ENCODE peak calls at places on chromosomes 3 and 15, in four cellular contexts. J is HepG2, N is K562, H is GM12878. I is an unnamed sample.

GRCh38 chr3:175410251-175410650 is 551.1 kb downstream of the NAALADL2 start:
- DNase-seq in J (no peak), N (no peak), H (no peak), I (no peak)

GRCh38 chr3:186319988-186320387 is 42.0 kb downstream of the DGKG start:
- DNase-seq in J (no peak), N (no peak), H (no peak), I (no peak)

GRCh38 chr3:30516238-30516637 is 90.2 kb upstream of the TGFBR2 start:
- DNase-seq in J (no peak), N (no peak), H (no peak), I (no peak)

GRCh38 chr3:66997560-66998074 is 490 bp upstream of the KBTBD8 start:
- DNase-seq in J (no peak), N (peak), H (no peak), I (no peak)

GRCh38 chr3:134333522-134334181 is 40.6 kb downstream of the AMOTL2 start:
- DNase-seq in J (peak), N (no peak), H (no peak), I (peak)

GRCh38 chr3:142332390-142332789 is 107.0 kb upstream of the GK5 start:
- DNase-seq in J (no peak), N (no peak), H (no peak), I (no peak)

GRCh38 chr3:143081844-143082778 is 37.5 kb upstream of the CHST2 start:
- DNase-seq in J (no peak), N (no peak), H (peak), I (no peak)

GRCh38 chr3:107117922-107118576 is 259.2 kb upstream of the CCDC54 start:
- DNase-seq in J (peak), N (peak), H (no peak), I (peak)

GRCh38 chr15:53036641-53037040 is 246.5 kb upstream of the ONECUT1 start:
- DNase-seq in J (no peak), N (no peak), H (no peak), I (no peak)

GRCh38 chr15:98855815-98856539 is 151.6 kb downstream of the PGPEP1L start:
- DNase-seq in J (no peak), N (no peak), H (no peak), I (no peak)

GRCh38 chr3:187519428-187519890 is 150.7 kb downstream of the SST start:
- DNase-seq in J (no peak), N (no peak), H (no peak), I (no peak)

GRCh38 chr3:19573644-19574043 is 360.4 kb downstream of the EFHB start:
- DNase-seq in J (no peak), N (no peak), H (no peak), I (no peak)

GRCh38 chr3:195212749-195213085 is 58.2 kb downstream of the XXYLT1 start:
- DNase-seq in J (no peak), N (no peak), H (no peak), I (no peak)

GRCh38 chr3:160707187-160707789 is 30.3 kb downstream of the ARL14 start:
- DNase-seq in J (peak), N (no peak), H (peak), I (peak)

GRCh38 chr3:63921741-63922482 is 9.7 kb upstream of the SCAANT1 start:
- DNase-seq in J (no peak), N (no peak), H (peak), I (no peak)

GRCh38 chr15:79132770-79133169 is 42.2 kb upstream of the RASGRF1 start:
- DNase-seq in J (no peak), N (no peak), H (no peak), I (no peak)

GRCh38 chr15:53759333-53759975 is at the start of gene WDR72:
- DNase-seq in J (no peak), N (peak), H (no peak), I (no peak)

GRCh38 chr15:25730918-25731317 is 132.2 kb downstream of the ATP10A start:
- DNase-seq in J (no peak), N (no peak), H (no peak), I (no peak)

GRCh38 chr3:40313975-40314860 is 4.7 kb downstream of the EIF1B start:
- DNase-seq in J (peak), N (no peak), H (no peak), I (no peak)

GRCh38 chr3:78140866-78141658 is 1101.2 kb downstream of the ROBO2 start:
- DNase-seq in J (no peak), N (no peak), H (no peak), I (no peak)

GRCh38 chr15:86502313-86502712 is 422.6 kb downstream of the AGBL1 start:
- DNase-seq in J (no peak), N (no peak), H (no peak), I (no peak)

GRCh38 chr15:51260262-51260661 is 78.1 kb downstream of the CYP19A1 start:
- DNase-seq in J (no peak), N (no peak), H (no peak), I (no peak)

GRCh38 chr3:187267306-187267705 is 24.2 kb downstream of the MASP1 start:
- DNase-seq in J (no peak), N (no peak), H (no peak), I (no peak)

GRCh38 chr3:45199837-45200648 is 26.0 kb downstream of the TMEM158 start:
- DNase-seq in J (peak), N (peak), H (no peak), I (no peak)

GRCh38 chr3:84960581-84960980 is 1.8 kb downstream of the CADM2 start:
- DNase-seq in J (no peak), N (no peak), H (no peak), I (no peak)

GRCh38 chr3:172140499-172141391 is 101.4 kb downstream of the FNDC3B start:
- DNase-seq in J (peak), N (no peak), H (no peak), I (peak)

GRCh38 chr3:148861277-148861869 is 3.7 kb upstream of the CPA3 start:
- DNase-seq in J (peak), N (peak), H (no peak), I (peak)

GRCh38 chr3:169836058-169836941 is 23.6 kb upstream of the LRRC34 start:
- DNase-seq in J (no peak), N (no peak), H (peak), I (no peak)

GRCh38 chr3:95154775-95155174 is 1091.9 kb downstream of the NSUN3 start:
- DNase-seq in J (no peak), N (no peak), H (no peak), I (no peak)

GRCh38 chr3:51581529-51581928 is 43.0 kb downstream of the RAD54L2 start:
- DNase-seq in J (no peak), N (no peak), H (no peak), I (no peak)

GRCh38 chr3:4313606-4314308 is 10.6 kb downstream of the SETMAR start:
- DNase-seq in J (peak), N (peak), H (no peak), I (no peak)

GRCh38 chr3:16609927-16610580 is 4.8 kb upstream of the DAZL start:
- DNase-seq in J (no peak), N (no peak), H (no peak), I (no peak)

GRCh38 chr15:96122077-96123027 is 208.1 kb upstream of the NR2F2 start:
- DNase-seq in J (peak), N (no peak), H (no peak), I (no peak)

GRCh38 chr3:126124896-126125295 is 41.0 kb upstream of the SLC41A3 start:
- DNase-seq in J (no peak), N (no peak), H (no peak), I (no peak)

GRCh38 chr3:193828477-193828876 is 235.5 kb downstream of the OPA1 start:
- DNase-seq in J (no peak), N (no peak), H (no peak), I (no peak)

GRCh38 chr3:69530554-69530953 is 144.7 kb upstream of the FRMD4B start:
- DNase-seq in J (no peak), N (no peak), H (no peak), I (no peak)

GRCh38 chr3:140467104-140467577 is 210.7 kb upstream of the TRIM42 start:
- DNase-seq in J (peak), N (no peak), H (no peak), I (no peak)

GRCh38 chr15:57785959-57786358 is 79.4 kb downstream of the POLR2M start:
- DNase-seq in J (no peak), N (no peak), H (no peak), I (no peak)

DNA sequence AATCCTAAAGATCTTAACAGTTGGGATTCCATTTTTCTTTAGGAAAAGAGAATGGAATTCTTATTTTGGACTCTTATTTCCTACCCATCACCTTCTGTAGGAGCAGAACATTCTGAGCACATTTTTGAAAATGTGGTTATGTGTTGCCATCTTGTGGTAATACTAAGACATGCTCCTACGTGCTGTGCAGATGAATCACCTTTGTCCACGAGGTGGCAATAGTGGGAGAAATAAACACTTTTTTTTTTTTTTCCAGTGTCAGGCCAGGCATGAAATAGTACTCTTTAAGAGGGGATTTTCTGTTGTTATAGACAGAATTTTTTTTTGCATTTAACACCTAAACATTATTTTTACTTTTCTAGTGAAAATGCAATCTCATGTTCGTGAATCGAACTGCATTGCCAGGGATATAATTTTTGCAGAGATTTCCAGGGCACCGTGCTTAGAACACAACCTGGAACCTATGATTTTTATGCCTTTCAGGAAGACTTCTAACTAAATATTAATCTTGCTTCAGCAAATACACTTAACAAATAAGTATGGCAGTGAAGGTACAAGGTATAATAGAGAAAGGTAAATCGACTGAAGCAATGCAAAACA is 196.6 kb downstream of the GAP43 start:
- DNase-seq in J (peak), N (peak), H (peak), I (peak)
- TF ChIP-seq FOXM1 in J (no peak), N (no peak), H (peak), I (no peak)

GRCh38 chr3:71131893-71132314 is 451.6 kb downstream of the FOXP1 start:
- DNase-seq in J (no peak), N (no peak), H (no peak), I (no peak)
- TF ChIP-seq BHLHE40 in J (no peak), N (no peak), H (no peak), I (no peak)

GRCh38 chr3:188948658-188949400 is 222.9 kb upstream of the TPRG1 start:
- DNase-seq in J (peak), N (no peak), H (no peak), I (no peak)

GRCh38 chr3:188947401-188947982 is 224.3 kb upstream of the TPRG1 start:
- DNase-seq in J (no peak), N (peak), H (no peak), I (peak)

GRCh38 chr3:188946837-188947236 is 224.9 kb upstream of the TPRG1 start:
- DNase-seq in J (no peak), N (no peak), H (no peak), I (no peak)

GRCh38 chr3:188946351-188946750 is 225.4 kb upstream of the TPRG1 start:
- DNase-seq in J (no peak), N (no peak), H (no peak), I (no peak)

GRCh38 chr3:188947983-188948657 is 223.7 kb upstream of the TPRG1 start:
- DNase-seq in J (no peak), N (no peak), H (no peak), I (peak)
- TF ChIP-seq FOXM1 in J (no peak), N (no peak), H (no peak), I (no peak)

GRCh38 chr15:65942436-65942835 is 73.1 kb downstream of the RAB11A start:
- DNase-seq in J (no peak), N (no peak), H (no peak), I (no peak)

GRCh38 chr15:65939901-65940617 is 70.8 kb downstream of the RAB11A start:
- DNase-seq in J (no peak), N (no peak), H (no peak), I (no peak)

GRCh38 chr15:65937476-65937875 is 68.2 kb downstream of the RAB11A start:
- DNase-seq in J (no peak), N (peak), H (no peak), I (no peak)

GRCh38 chr15:65937046-65937445 is 67.8 kb downstream of the RAB11A start:
- DNase-seq in J (no peak), N (no peak), H (no peak), I (no peak)

GRCh38 chr15:65940618-65940909 is 71.3 kb downstream of the RAB11A start:
- DNase-seq in J (no peak), N (no peak), H (no peak), I (no peak)
- TF ChIP-seq BHLHE40 in J (no peak), N (no peak), H (no peak), I (no peak)

GRCh38 chr15:101531170-101531569 is 41.7 kb upstream of the PCSK6 start:
- DNase-seq in J (no peak), N (no peak), H (no peak), I (peak)
- TF ChIP-seq FOXM1 in J (no peak), N (no peak), H (no peak), I (no peak)

GRCh38 chr3:128263946-128264345 is 110.7 kb downstream of the EEFSEC start:
- DNase-seq in J (no peak), N (no peak), H (no peak), I (no peak)

GRCh38 chr3:128269131-128269775 is 116.0 kb downstream of the EEFSEC start:
- DNase-seq in J (no peak), N (no peak), H (no peak), I (no peak)

GRCh38 chr3:128267541-128267940 is 114.3 kb downstream of the EEFSEC start:
- DNase-seq in J (no peak), N (no peak), H (no peak), I (no peak)

GRCh38 chr3:128269796-128270195 is 116.5 kb downstream of the EEFSEC start:
- DNase-seq in J (no peak), N (no peak), H (no peak), I (no peak)

GRCh38 chr3:128266453-128266852 is 113.2 kb downstream of the EEFSEC start:
- DNase-seq in J (no peak), N (peak), H (no peak), I (no peak)
- TF ChIP-seq BHLHE40 in J (no peak), N (no peak), H (no peak), I (no peak)

DNA sequence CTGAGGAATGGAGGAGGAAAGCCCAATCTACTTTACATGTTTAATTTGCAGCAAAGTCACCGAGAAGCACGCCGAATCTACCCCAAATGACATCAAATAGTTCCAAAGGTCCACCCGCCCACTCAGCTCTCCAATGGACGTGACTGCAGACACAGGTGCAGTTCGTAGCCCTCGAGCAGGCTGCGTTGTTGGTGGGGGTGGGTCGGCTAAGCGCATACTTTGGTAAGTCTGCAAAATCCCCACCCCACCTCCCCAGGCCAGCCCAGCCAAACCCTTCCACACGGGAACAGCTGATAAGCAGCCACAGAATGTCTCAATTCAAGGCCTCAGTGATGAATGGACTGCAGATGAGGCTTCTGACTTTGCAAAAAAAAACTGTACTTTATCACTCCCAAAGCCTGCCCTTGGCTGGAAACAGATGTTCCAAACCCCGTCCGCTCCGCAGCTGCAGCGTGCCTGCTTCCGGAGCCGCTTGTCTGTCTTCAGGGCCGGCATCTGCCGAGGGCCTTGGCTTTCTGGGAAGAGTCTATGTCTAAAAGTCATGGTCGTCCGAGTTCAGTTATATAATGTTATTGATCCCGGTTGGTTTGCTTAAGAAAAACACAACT is 38.2 kb downstream of the PCSK6 start:
- DNase-seq in J (no peak), N (peak), H (no peak), I (no peak)
- TF ChIP-seq FOXM1 in J (no peak), N (peak), H (no peak), I (no peak)

GRCh38 chr15:31326729-31327673 is at the start of gene KLF13:
- DNase-seq in J (no peak), N (peak), H (no peak), I (peak)
- TF ChIP-seq BHLHE40 in J (no peak), N (peak), H (no peak), I (no peak)

GRCh38 chr3:114120211-114120610 is 58.6 kb downstream of the DRD3 start:
- DNase-seq in J (no peak), N (no peak), H (no peak), I (no peak)

GRCh38 chr3:114126461-114126860 is 52.4 kb downstream of the DRD3 start:
- DNase-seq in J (no peak), N (no peak), H (no peak), I (no peak)

GRCh38 chr3:114119776-114120175 is 59.1 kb downstream of the DRD3 start:
- DNase-seq in J (no peak), N (no peak), H (no peak), I (no peak)

GRCh38 chr3:114127517-114127916 is 51.3 kb downstream of the DRD3 start:
- DNase-seq in J (no peak), N (no peak), H (no peak), I (no peak)

GRCh38 chr3:114121996-114122709 is 56.7 kb downstream of the DRD3 start:
- DNase-seq in J (no peak), N (no peak), H (no peak), I (no peak)
- TF ChIP-seq FOXM1 in J (no peak), N (no peak), H (no peak), I (no peak)

DNA sequence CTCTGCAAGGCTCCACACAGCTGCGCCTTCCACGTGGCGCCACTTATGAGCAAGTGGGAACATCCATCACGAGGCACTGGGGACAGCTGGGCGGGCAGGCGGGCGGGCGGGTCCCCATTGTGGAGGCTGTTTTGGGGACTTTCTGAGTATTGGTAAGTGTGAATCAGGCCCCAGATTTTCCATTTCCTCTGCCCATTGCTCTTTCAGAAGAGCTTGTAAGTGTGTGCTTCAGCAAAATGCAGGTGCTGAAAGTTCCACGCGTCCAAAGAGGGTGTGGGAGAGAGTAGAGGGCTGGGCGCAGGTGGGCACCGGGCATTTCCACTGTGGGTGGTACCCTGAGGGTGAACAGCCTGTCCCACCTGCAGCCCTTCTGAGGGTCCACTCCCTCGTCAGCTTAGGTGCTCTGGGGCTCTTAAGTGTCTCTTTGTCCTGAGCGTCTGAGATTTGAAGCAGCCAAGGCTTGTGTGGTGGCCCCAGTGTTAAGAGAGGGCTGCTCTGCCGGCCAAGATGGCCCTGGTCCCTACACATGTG is 177.1 kb downstream of the RPLP1 start:
- DNase-seq in J (no peak), N (no peak), H (no peak), I (no peak)
- TF ChIP-seq BHLHE40 in J (no peak), N (no peak), H (no peak), I (no peak)